ENCODE peak calls at places on chromosomes 11 and 22, in seven cellular contexts. N is fibroblast of lung, O is nephron progenitor cell, S is suprapubic skin, V is HFFc6, R is psoas muscle, Q is tibial nerve. F is an unnamed sample.

GRCh38 chr11:313304-313786 is 495 bp upstream of the IFITM1 start:
- DNase-seq in N (no peak), O (no peak), S (peak), V (no peak), R (peak), Q (no peak), F (no peak)

GRCh38 chr11:79205786-79206185 is 235.0 kb downstream of the TENM4 start:
- DNase-seq in N (no peak), O (no peak), S (no peak), V (no peak), R (no peak), Q (no peak), F (no peak)

GRCh38 chr11:36231300-36231699 is 57.9 kb downstream of the COMMD9 start:
- DNase-seq in N (peak), O (no peak), S (no peak), V (peak), R (no peak), Q (no peak), F (no peak)

GRCh38 chr11:2312232-2313042 is 10.6 kb downstream of the TSPAN32 start:
- DNase-seq in N (peak), O (no peak), S (peak), V (peak), R (peak), Q (no peak), F (peak)

GRCh38 chr11:17604201-17604912 is 57.3 kb downstream of the OTOG start:
- DNase-seq in N (no peak), O (no peak), S (no peak), V (no peak), R (peak), Q (no peak), F (no peak)

GRCh38 chr11:76797341-76798201 is 14.4 kb downstream of the TSKU start:
- DNase-seq in N (no peak), O (no peak), S (no peak), V (no peak), R (no peak), Q (no peak), F (no peak)

GRCh38 chr11:78570031-78570430 is 4.6 kb downstream of the NARS2 start:
- DNase-seq in N (no peak), O (no peak), S (no peak), V (no peak), R (no peak), Q (no peak), F (no peak)

GRCh38 chr11:2551131-2551530 is 106.3 kb downstream of the KCNQ1 start:
- DNase-seq in N (no peak), O (no peak), S (peak), V (no peak), R (no peak), Q (no peak), F (no peak)

GRCh38 chr22:46514592-46515207 is 22.7 kb downstream of the CELSR1 start:
- DNase-seq in N (peak), O (no peak), S (no peak), V (peak), R (no peak), Q (no peak), F (no peak)

GRCh38 chr11:40029406-40029805 is 1430.0 kb downstream of the LRRC4C start:
- DNase-seq in N (no peak), O (peak), S (no peak), V (no peak), R (no peak), Q (no peak), F (no peak)

GRCh38 chr22:37141971-37142647 is 7.6 kb downstream of the IL2RB start:
- DNase-seq in N (no peak), O (no peak), S (no peak), V (no peak), R (no peak), Q (no peak), F (no peak)

GRCh38 chr11:121723261-121723741 is 270.5 kb upstream of the SORL1-AS1 start:
- DNase-seq in N (peak), O (peak), S (no peak), V (no peak), R (peak), Q (peak), F (no peak)
- TF ChIP-seq CTCF in N (no peak), O (no peak), S (no peak), V (no peak), R (no peak), Q (no peak), F (no peak)

GRCh38 chr11:93329936-93330445 is 551 bp upstream of the DEUP1 start:
- DNase-seq in N (peak), O (peak), S (no peak), V (no peak), R (no peak), Q (no peak), F (no peak)
- TF ChIP-seq CTCF in N (no peak), O (no peak), S (no peak), V (no peak), R (no peak), Q (no peak), F (no peak)

GRCh38 chr11:61635304-61635703 is 44.9 kb upstream of the DAGLA start:
- DNase-seq in N (no peak), O (no peak), S (no peak), V (no peak), R (no peak), Q (no peak), F (no peak)
- TF ChIP-seq CTCF in N (no peak), O (no peak), S (no peak), V (no peak), R (no peak), Q (no peak), F (no peak)

DNA sequence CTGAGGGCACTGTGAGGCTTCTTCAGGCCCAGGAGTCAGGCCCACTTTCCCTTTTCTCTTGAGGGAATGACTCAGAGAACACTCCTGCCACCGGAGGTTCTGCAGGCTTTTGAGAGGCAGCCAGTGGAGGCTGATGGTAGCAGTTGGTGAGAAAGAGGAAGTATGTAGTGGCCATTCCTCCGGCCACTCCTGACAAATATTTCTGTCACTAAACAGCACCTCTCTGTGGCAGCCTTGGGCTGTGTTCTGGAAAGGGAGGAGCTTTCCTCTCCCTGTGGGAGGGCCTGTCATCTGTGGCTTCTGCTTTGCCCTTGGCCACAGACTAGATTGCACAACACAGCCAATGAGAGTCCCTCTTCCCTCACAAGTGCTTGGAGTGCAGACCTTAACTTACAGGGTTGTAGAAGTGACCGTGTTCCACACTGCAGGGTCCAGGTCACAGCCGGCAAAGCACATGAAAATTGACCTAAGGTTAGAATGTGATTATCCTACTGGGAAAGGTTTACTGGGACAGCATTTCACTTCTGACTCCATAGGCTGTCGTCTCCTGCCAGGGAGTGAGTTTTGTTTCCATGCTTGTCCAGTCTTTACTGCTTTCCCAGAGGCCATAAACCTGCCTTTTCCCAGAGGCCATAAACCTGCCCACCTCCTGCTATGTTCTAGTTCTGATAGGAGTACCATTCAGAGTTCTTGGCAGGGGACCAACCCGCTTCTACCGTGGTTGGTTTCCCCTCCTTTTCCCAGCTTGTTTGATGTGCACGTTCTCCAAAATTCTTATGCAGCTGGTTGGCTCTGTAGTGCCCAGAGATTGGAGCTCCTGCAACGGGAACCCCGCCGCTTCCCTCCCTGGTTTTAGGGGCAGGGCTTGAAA is 33.3 kb downstream of the MARK2 start:
- DNase-seq in N (peak), O (peak), S (peak), V (peak), R (peak), Q (peak), F (peak)
- TF ChIP-seq CTCF in N (no peak), O (no peak), S (peak), V (peak), R (peak), Q (peak), F (peak)

GRCh38 chr22:41900652-41901312 is 14.1 kb downstream of the SHISA8 start:
- DNase-seq in N (no peak), O (no peak), S (no peak), V (no peak), R (peak), Q (no peak), F (no peak)
- TF ChIP-seq CTCF in N (no peak), O (no peak), S (no peak), V (no peak), R (no peak), Q (no peak), F (no peak)

DNA sequence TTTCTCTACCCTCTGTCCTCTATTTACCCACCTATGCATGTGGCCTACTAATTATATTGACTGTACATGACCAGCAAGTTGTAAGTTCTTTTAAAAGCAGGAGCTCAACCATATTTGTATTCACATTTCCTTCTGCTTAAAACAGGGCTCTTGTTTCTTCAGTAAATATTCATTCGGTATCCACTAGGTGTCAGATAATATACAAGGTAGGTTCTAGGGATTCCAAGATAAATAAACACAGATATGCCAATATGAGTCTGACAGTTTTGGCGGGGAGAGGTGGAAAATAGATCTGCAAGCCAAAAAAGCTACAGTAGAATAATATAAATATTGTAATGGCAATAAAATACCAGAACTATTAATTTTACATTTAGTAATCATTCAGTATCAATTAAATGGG is 15.3 kb upstream of the RAB30 start:
- DNase-seq in N (no peak), O (no peak), S (no peak), V (no peak), R (no peak), Q (no peak), F (no peak)
- TF ChIP-seq CTCF in N (no peak), O (no peak), S (peak), V (peak), R (peak), Q (peak), F (no peak)

GRCh38 chr22:19910180-19910744 is 31.3 kb upstream of the COMT start:
- DNase-seq in N (no peak), O (no peak), S (no peak), V (no peak), R (no peak), Q (no peak), F (no peak)
- TF ChIP-seq CTCF in N (no peak), O (no peak), S (no peak), V (peak), R (no peak), Q (no peak), F (no peak)

F was measured in AG09319.